ENCODE peak calls at places on chromosomes 3 and 15, in four cellular contexts. T is renal cortical epithelial cell; Y is activated CD4-positive, alpha-beta T cell treated with anti-CD3 and anti-CD28 coated beads, Interleukin-2, amount 50 U/mL, for 1 hour; H is hypothalamus. K is an unnamed sample.

GRCh38 chr3:170741756-170742530 is 128.1 kb downstream of the RPL22L1 start:
- DNase-seq in T (peak), Y (no peak), H (no peak), K (no peak)

GRCh38 chr3:157502916-157503620 is at the start of gene VEPH1:
- DNase-seq in T (peak), H (no peak), Y (no peak), K (no peak)

GRCh38 chr3:13200951-13201350 is 127.7 kb upstream of the IQSEC1 start:
- DNase-seq in H (no peak), T (no peak), Y (no peak), K (no peak)

GRCh38 chr3:81516042-81516441 is 245.4 kb downstream of the GBE1 start:
- DNase-seq in T (no peak), H (no peak), Y (no peak), K (no peak)

GRCh38 chr3:5160926-5161858 is 26.3 kb upstream of the EDEM1 start:
- DNase-seq in Y (no peak), H (no peak), T (peak), K (no peak)

GRCh38 chr3:168152149-168152548 is 56.4 kb upstream of the GOLIM4 start:
- DNase-seq in H (no peak), Y (no peak), T (no peak), K (no peak)

GRCh38 chr3:67646586-67647234 is 7.7 kb downstream of the SUCLG2 start:
- DNase-seq in Y (no peak), T (peak), H (no peak), K (no peak)

GRCh38 chr15:40454904-40455391 is 14.2 kb downstream of the BAHD1 start:
- DNase-seq in Y (no peak), H (no peak), T (peak), K (no peak)

GRCh38 chr3:112010631-112011030 is 11.9 kb downstream of the TAGLN3 start:
- DNase-seq in T (no peak), H (no peak), Y (no peak), K (no peak)

K was measured in cerebellar nuclear complex.